ENCODE peak calls at places on chromosomes 13 and 19, in five cellular contexts. One of them, this sample, is unnamed. For H3K4me1, the result is how much of the 10 kb centered on the place peaks cover.

GRCh38 chr19:51489113-51489512 is 10.8 kb downstream of the CEACAM18 start:
- DNase-seq in Peyer's patch: no peak
- DNase-seq in GM23338: no peak
- DNase-seq in neuronal stem cell: no peak
- DNase-seq in neural progenitor cell: no peak
- DNase-seq in this sample: no peak

GRCh38 chr13:73989244-73989843 is 144.9 kb downstream of the KLF12 start:
- DNase-seq in GM23338: no peak
- DNase-seq in Peyer's patch: no peak
- DNase-seq in neuronal stem cell: no peak
- DNase-seq in neural progenitor cell: no peak
- DNase-seq in this sample: no peak

GRCh38 chr13:42017264-42017663 is 31.2 kb upstream of the DGKH start:
- DNase-seq in GM23338: no peak
- DNase-seq in neural progenitor cell: no peak
- DNase-seq in Peyer's patch: no peak
- DNase-seq in neuronal stem cell: no peak
- DNase-seq in this sample: no peak

GRCh38 chr13:64083396-64083795 is 2667.7 kb upstream of the PCDH20 start:
- DNase-seq in GM23338: no peak
- DNase-seq in neural progenitor cell: no peak
- DNase-seq in neuronal stem cell: no peak
- DNase-seq in Peyer's patch: no peak
- DNase-seq in this sample: no peak

GRCh38 chr13:94330552-94331071 is 148.9 kb downstream of the DCT start:
- DNase-seq in neuronal stem cell: no peak
- DNase-seq in neural progenitor cell: no peak
- DNase-seq in Peyer's patch: no peak
- DNase-seq in GM23338: no peak
- DNase-seq in this sample: no peak

GRCh38 chr13:38662362-38662761 is 24.5 kb upstream of the FREM2 start:
- DNase-seq in neural progenitor cell: no peak
- DNase-seq in neuronal stem cell: no peak
- DNase-seq in Peyer's patch: no peak
- DNase-seq in GM23338: peak
- DNase-seq in this sample: no peak

GRCh38 chr13:96781141-96781540 is 213.1 kb downstream of the OXGR1 start:
- DNase-seq in neuronal stem cell: no peak
- DNase-seq in GM23338: no peak
- DNase-seq in neural progenitor cell: no peak
- DNase-seq in Peyer's patch: no peak
- DNase-seq in this sample: no peak

GRCh38 chr13:94318418-94318817 is 161.1 kb downstream of the DCT start:
- DNase-seq in neural progenitor cell: no peak
- DNase-seq in GM23338: no peak
- DNase-seq in Peyer's patch: no peak
- DNase-seq in neuronal stem cell: no peak
- DNase-seq in this sample: no peak

GRCh38 chr19:34475026-34475974 is 6.3 kb upstream of the WTIP start:
- DNase-seq in neuronal stem cell: no peak
- DNase-seq in GM23338: no peak
- DNase-seq in neural progenitor cell: no peak
- DNase-seq in Peyer's patch: no peak
- DNase-seq in this sample: no peak

GRCh38 chr19:49881672-49882394 is 4.3 kb downstream of the TBC1D17 start:
- DNase-seq in GM23338: peak
- DNase-seq in neural progenitor cell: peak
- DNase-seq in Peyer's patch: no peak
- DNase-seq in neuronal stem cell: no peak
- DNase-seq in this sample: no peak

GRCh38 chr19:34188388-34188787 is 16.1 kb downstream of the LSM14A start:
- DNase-seq in GM23338: no peak
- DNase-seq in neuronal stem cell: no peak
- DNase-seq in neural progenitor cell: no peak
- DNase-seq in Peyer's patch: no peak
- DNase-seq in this sample: no peak

GRCh38 chr19:33210266-33210940 is 15.2 kb downstream of the SLC7A10 start:
- DNase-seq in neuronal stem cell: no peak
- DNase-seq in neural progenitor cell: no peak
- DNase-seq in GM23338: no peak
- DNase-seq in Peyer's patch: no peak
- DNase-seq in this sample: no peak

GRCh38 chr13:50106559-50106958 is 91.3 kb downstream of the KCNRG start:
- DNase-seq in GM23338: no peak
- DNase-seq in Peyer's patch: no peak
- DNase-seq in neuronal stem cell: no peak
- DNase-seq in neural progenitor cell: no peak
- DNase-seq in this sample: no peak
- H3K4me1 ChIP-seq in GM23338: under half
- H3K4me1 ChIP-seq in Peyer's patch: under half
- H3K4me1 ChIP-seq in neuronal stem cell: under half
- H3K4me1 ChIP-seq in neural progenitor cell: under half
- H3K4me1 ChIP-seq in this sample: under half

DNA sequence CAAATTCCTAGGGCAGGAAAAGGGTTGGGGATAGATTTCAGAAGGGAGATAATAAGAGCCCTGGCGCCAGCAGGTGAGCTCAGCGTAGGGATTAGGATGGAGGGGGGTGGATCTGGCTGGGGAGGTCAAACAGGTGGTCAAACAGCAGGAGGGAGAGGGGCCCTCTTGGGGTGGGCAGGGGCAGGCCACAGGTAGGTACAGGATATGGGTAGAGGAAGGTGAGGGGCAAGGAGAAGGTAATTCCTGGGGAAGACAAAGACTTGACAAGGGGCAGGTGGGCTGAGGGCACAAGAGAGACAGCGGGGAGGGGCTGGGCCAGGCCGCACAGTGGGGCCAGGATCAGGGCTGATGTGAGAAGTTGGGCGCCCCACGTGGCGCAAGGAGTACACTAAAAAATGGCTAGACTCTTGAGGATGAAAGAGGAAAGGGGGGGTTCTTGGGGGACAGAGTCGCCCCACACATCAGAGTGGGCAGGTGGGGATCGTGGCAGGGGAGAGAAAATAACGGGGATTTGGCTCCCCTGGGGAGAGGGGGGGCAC is 713 bp downstream of the KRI1 start:
- DNase-seq in neural progenitor cell: peak
- DNase-seq in Peyer's patch: no peak
- DNase-seq in neuronal stem cell: peak
- DNase-seq in GM23338: peak
- DNase-seq in this sample: no peak
- H3K4me1 ChIP-seq in neural progenitor cell: under half
- H3K4me1 ChIP-seq in Peyer's patch: under half
- H3K4me1 ChIP-seq in neuronal stem cell: under half
- H3K4me1 ChIP-seq in GM23338: under half
- H3K4me1 ChIP-seq in this sample: under half

GRCh38 chr19:19404879-19405860 is at the start of gene GATAD2A:
- DNase-seq in neuronal stem cell: peak
- DNase-seq in GM23338: peak
- DNase-seq in Peyer's patch: peak
- DNase-seq in neural progenitor cell: peak
- DNase-seq in this sample: peak

GRCh38 chr19:19403373-19403901 is 2.0 kb upstream of the GATAD2A start:
- DNase-seq in neural progenitor cell: no peak
- DNase-seq in neuronal stem cell: no peak
- DNase-seq in GM23338: no peak
- DNase-seq in Peyer's patch: no peak
- DNase-seq in this sample: no peak

GRCh38 chr19:19407640-19407933 is 2.1 kb downstream of the GATAD2A start:
- DNase-seq in neural progenitor cell: peak
- DNase-seq in neuronal stem cell: no peak
- DNase-seq in GM23338: no peak
- DNase-seq in Peyer's patch: no peak
- DNase-seq in this sample: no peak

GRCh38 chr19:19406878-19407639 is 1.6 kb downstream of the GATAD2A start:
- DNase-seq in neural progenitor cell: peak
- DNase-seq in Peyer's patch: peak
- DNase-seq in neuronal stem cell: no peak
- DNase-seq in GM23338: no peak
- DNase-seq in this sample: no peak

GRCh38 chr19:19405919-19406877 is 723 bp downstream of the GATAD2A start:
- DNase-seq in Peyer's patch: peak
- DNase-seq in neuronal stem cell: peak
- DNase-seq in GM23338: peak
- DNase-seq in neural progenitor cell: peak
- DNase-seq in this sample: peak
- H3K4me1 ChIP-seq in Peyer's patch: under half
- H3K4me1 ChIP-seq in neuronal stem cell: under half
- H3K4me1 ChIP-seq in GM23338: under half
- H3K4me1 ChIP-seq in neural progenitor cell: under half
- H3K4me1 ChIP-seq in this sample: half or more

GRCh38 chr19:18646535-18647370 is 9.9 kb downstream of the KLHL26 start:
- DNase-seq in neuronal stem cell: no peak
- DNase-seq in Peyer's patch: no peak
- DNase-seq in GM23338: no peak
- DNase-seq in neural progenitor cell: no peak
- DNase-seq in this sample: no peak

GRCh38 chr19:18647371-18647767 is 10.5 kb downstream of the KLHL26 start:
- DNase-seq in neural progenitor cell: no peak
- DNase-seq in neuronal stem cell: no peak
- DNase-seq in Peyer's patch: no peak
- DNase-seq in GM23338: no peak
- DNase-seq in this sample: no peak

GRCh38 chr19:18647807-18648206 is 11.0 kb downstream of the KLHL26 start:
- DNase-seq in Peyer's patch: no peak
- DNase-seq in neural progenitor cell: no peak
- DNase-seq in neuronal stem cell: no peak
- DNase-seq in GM23338: no peak
- DNase-seq in this sample: no peak

GRCh38 chr19:18644144-18645034 is 7.6 kb downstream of the KLHL26 start:
- DNase-seq in neuronal stem cell: no peak
- DNase-seq in Peyer's patch: no peak
- DNase-seq in GM23338: no peak
- DNase-seq in neural progenitor cell: no peak
- DNase-seq in this sample: no peak

DNA sequence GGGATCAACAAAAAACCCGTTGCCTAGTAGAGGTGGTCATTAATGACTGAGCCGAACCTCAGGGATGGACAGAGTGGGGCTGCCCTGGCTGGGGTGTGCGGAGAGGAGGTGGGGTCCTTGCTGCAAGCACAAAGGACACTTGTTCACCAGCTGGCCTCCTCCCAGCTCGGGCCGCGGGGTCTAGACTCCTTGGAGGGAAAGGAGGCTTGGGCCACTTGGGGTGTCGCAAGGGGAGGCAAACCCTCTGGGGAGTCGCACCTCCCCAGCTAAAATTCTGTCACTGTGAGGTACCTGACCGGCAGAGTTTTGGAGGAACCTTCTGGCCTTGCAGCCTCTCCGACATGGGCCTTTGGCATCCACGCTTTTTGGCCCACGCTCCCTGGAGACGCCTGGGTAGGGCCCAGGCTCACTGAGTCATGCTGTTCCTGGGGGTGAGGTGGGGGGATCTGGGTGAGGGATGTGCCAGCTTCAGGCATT is 8.2 kb downstream of the KLHL26 start:
- DNase-seq in Peyer's patch: no peak
- DNase-seq in neuronal stem cell: no peak
- DNase-seq in GM23338: no peak
- DNase-seq in neural progenitor cell: no peak
- DNase-seq in this sample: no peak
- H3K4me1 ChIP-seq in Peyer's patch: under half
- H3K4me1 ChIP-seq in neuronal stem cell: under half
- H3K4me1 ChIP-seq in GM23338: under half
- H3K4me1 ChIP-seq in neural progenitor cell: under half
- H3K4me1 ChIP-seq in this sample: under half

GRCh38 chr19:18478545-18479311 is 40.8 kb upstream of the ISYNA1 start:
- DNase-seq in neural progenitor cell: no peak
- DNase-seq in neuronal stem cell: no peak
- DNase-seq in GM23338: no peak
- DNase-seq in Peyer's patch: no peak
- DNase-seq in this sample: peak

GRCh38 chr19:18484992-18485391 is 36.9 kb downstream of the ELL start:
- DNase-seq in neural progenitor cell: no peak
- DNase-seq in GM23338: no peak
- DNase-seq in neuronal stem cell: no peak
- DNase-seq in Peyer's patch: no peak
- DNase-seq in this sample: no peak

GRCh38 chr19:18479964-18480723 is 41.7 kb downstream of the ELL start:
- DNase-seq in neural progenitor cell: no peak
- DNase-seq in GM23338: no peak
- DNase-seq in neuronal stem cell: no peak
- DNase-seq in Peyer's patch: no peak
- DNase-seq in this sample: peak

GRCh38 chr19:18483119-18483518 is 38.8 kb downstream of the ELL start:
- DNase-seq in neuronal stem cell: no peak
- DNase-seq in neural progenitor cell: no peak
- DNase-seq in GM23338: no peak
- DNase-seq in Peyer's patch: no peak
- DNase-seq in this sample: no peak

DNA sequence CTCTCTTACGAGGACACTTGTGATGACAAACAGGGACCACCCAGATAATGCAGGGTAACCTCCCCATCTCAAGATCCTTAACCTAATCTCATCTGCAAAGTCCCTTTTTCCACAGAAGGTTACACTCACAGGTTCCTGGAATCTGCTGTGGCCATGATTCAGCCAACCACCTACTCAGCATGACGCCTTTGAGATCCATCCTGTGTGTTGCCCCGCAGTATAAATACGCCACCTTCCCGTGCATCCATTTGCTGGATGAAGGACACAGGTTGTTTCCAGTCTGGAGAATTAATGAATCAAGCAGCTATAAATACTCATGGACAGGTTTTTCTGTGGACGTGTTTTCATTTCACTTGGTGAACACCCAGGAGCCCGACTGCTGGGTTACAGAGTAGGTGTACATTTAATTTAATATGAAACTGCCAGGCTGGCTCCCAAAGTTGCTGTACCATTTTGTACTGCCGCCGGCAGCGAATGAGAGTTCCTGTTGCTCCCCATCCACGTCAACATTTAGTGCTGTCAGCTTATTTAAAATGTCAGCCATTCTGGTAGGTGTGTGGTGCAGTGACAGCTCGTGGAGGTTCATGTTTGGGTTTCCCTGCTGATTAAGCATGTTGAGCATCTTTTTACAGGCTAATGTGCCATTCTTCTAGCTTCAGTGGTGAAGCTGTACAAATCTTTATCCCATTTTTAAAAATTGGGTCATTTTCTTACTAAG is 40.2 kb downstream of the ELL start:
- DNase-seq in neural progenitor cell: no peak
- DNase-seq in GM23338: no peak
- DNase-seq in Peyer's patch: no peak
- DNase-seq in neuronal stem cell: no peak
- DNase-seq in this sample: no peak
- H3K4me1 ChIP-seq in neural progenitor cell: under half
- H3K4me1 ChIP-seq in GM23338: under half
- H3K4me1 ChIP-seq in Peyer's patch: half or more
- H3K4me1 ChIP-seq in neuronal stem cell: under half
- H3K4me1 ChIP-seq in this sample: half or more

DNA sequence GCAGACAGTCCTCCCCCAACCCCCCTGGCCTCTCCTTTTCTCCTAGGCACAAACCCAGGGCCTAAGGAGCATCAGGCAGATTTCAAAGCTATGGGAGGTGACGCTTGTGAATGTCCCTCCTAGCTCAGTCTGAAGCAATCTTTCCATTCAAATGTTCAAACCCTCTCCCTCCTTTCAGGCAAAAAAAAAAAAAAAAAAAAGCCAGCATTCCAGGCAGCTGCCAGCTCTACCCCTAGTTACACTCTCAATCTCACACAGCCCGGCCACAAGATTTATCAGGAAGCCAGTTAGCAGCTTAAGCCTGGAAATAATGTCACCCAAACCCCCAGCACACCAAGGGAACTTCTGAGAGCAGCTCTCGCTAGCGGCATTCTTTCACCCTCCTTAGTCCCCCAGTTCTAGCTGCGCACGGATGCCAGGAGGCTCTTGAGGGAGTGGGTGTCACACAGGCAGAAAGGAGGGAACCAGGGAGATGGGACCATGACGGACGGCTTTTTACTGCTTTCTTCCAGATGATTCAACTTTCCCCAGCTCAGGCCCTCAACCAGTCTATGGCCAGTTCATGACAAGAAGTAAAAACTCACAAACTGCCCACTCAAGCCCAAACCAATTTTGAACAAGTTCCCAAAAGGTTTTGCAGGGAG is 6.3 kb downstream of the SH3GL1 start:
- DNase-seq in neural progenitor cell: peak
- DNase-seq in GM23338: no peak
- DNase-seq in Peyer's patch: no peak
- DNase-seq in neuronal stem cell: no peak
- DNase-seq in this sample: peak
- H3K4me1 ChIP-seq in neural progenitor cell: half or more
- H3K4me1 ChIP-seq in GM23338: under half
- H3K4me1 ChIP-seq in Peyer's patch: half or more
- H3K4me1 ChIP-seq in neuronal stem cell: half or more
- H3K4me1 ChIP-seq in this sample: half or more

This sample was measured in left lung.